ENCODE peak calls at places on chromosomes 3 and 15, in nine cellular contexts. D, V, S, Z, J, A, P, T and U are unnamed samples.

GRCh38 chr3:128084675-128085021 is 32.4 kb downstream of the SEC61A1 start:
- DNase-seq in V (no peak), Z (peak; percentile 32), P (no peak), J (no peak), A (peak; percentile 13), D (no peak), S (no peak), T (no peak), U (no peak)

GRCh38 chr3:58609990-58610389 is 32.8 kb upstream of the FAM107A start:
- DNase-seq in S (no peak), Z (no peak), V (no peak), A (no peak), T (no peak), J (no peak), D (no peak), P (no peak), U (no peak)

GRCh38 chr3:65593780-65594752 is 444.7 kb downstream of the MAGI1 start:
- DNase-seq in Z (no peak), T (no peak), A (no peak), S (no peak), P (no peak), J (no peak), V (no peak), D (no peak), U (no peak)

GRCh38 chr15:66996099-66996498 is 69.3 kb upstream of the SMAD3 start:
- DNase-seq in J (no peak), T (no peak), S (no peak), A (no peak), Z (no peak), D (no peak), P (no peak), V (no peak), U (no peak)

GRCh38 chr3:188153498-188153948 is 434 bp upstream of the LPP start:
- DNase-seq in A (peak; percentile 86), V (peak; percentile 51), S (peak; percentile 88), Z (peak; percentile 92), P (peak; percentile 95), D (peak; percentile 92), J (peak; percentile 66), T (peak; percentile 97), U (peak; percentile 65)

GRCh38 chr3:141049681-141050080 is 1.5 kb upstream of the SPSB4 start:
- DNase-seq in P (peak; percentile 70), S (no peak), Z (no peak), J (no peak), A (no peak), V (no peak), T (no peak), D (no peak), U (peak; percentile 71)

GRCh38 chr15:50315814-50316630 is 39.0 kb downstream of the GABPB1 start:
- DNase-seq in Z (no peak), A (no peak), J (no peak), D (peak; percentile 52), V (no peak), T (peak; percentile 72), S (no peak), P (no peak), U (no peak)

GRCh38 chr3:35643391-35643790 is 4.1 kb downstream of the ARPP21 start:
- DNase-seq in D (no peak), A (no peak), P (no peak), S (no peak), J (no peak), T (no peak), V (no peak), Z (no peak), U (no peak)

GRCh38 chr3:79618883-79619282 is 148.9 kb downstream of the ROBO1 start:
- DNase-seq in V (no peak), J (no peak), S (no peak), T (no peak), P (peak; percentile 53), D (no peak), A (no peak), Z (no peak), U (no peak)

GRCh38 chr3:126895178-126896066 is 87.5 kb upstream of the PLXNA1 start:
- DNase-seq in Z (no peak), A (no peak), D (no peak), T (peak; percentile 29), J (peak; percentile 25), V (no peak), S (no peak), P (peak; percentile 31), U (peak; percentile 37)

GRCh38 chr3:140942221-140943104 is 827 bp downstream of the SLC25A36 start:
- DNase-seq in S (peak; percentile 76), P (peak; percentile 90), D (peak; percentile 63), V (peak; percentile 40), Z (peak; percentile 85), A (peak; percentile 66), T (peak; percentile 68), J (no peak), U (peak; percentile 72)

GRCh38 chr3:140727886-140728285 is 50.0 kb downstream of the TRIM42 start:
- DNase-seq in Z (no peak), J (no peak), S (no peak), P (no peak), V (no peak), D (no peak), T (no peak), A (no peak), U (no peak)

GRCh38 chr15:58608129-58608590 is 141.3 kb downstream of the ADAM10 start:
- DNase-seq in D (no peak), Z (no peak), T (peak; percentile 86), P (no peak), J (no peak), V (no peak), A (no peak), S (no peak), U (no peak)

GRCh38 chr3:46360904-46361303 is 7.0 kb downstream of the CCR2 start:
- DNase-seq in A (no peak), D (no peak), J (no peak), T (no peak), V (peak; percentile 43), S (no peak), Z (no peak), P (peak; percentile 60), U (no peak)

GRCh38 chr3:148847351-148847750 is 17.7 kb upstream of the CPA3 start:
- DNase-seq in S (no peak), A (no peak), P (no peak), V (no peak), J (no peak), D (no peak), Z (no peak), T (peak; percentile 19), U (no peak)

GRCh38 chr15:48090115-48090514 is 30.7 kb upstream of the SLC24A5 start:
- DNase-seq in J (no peak), P (no peak), S (no peak), D (no peak), Z (no peak), A (no peak), T (no peak), V (no peak), U (no peak)

GRCh38 chr3:94032187-94032586 is 3.8 kb upstream of the STX19 start:
- DNase-seq in J (no peak), P (no peak), Z (no peak), T (peak; percentile 38), V (no peak), S (no peak), D (no peak), A (no peak), U (no peak)

GRCh38 chr15:45251888-45252287 is at the start of gene SLC28A2:
- DNase-seq in A (no peak), T (no peak), D (no peak), J (no peak), Z (no peak), P (no peak), S (no peak), V (no peak), U (no peak)

GRCh38 chr3:159839561-159840379 is 148.9 kb upstream of the IL12A start:
- DNase-seq in D (no peak), A (no peak), S (peak; percentile 60), T (no peak), J (no peak), P (peak; percentile 89), V (no peak), Z (peak; percentile 79), U (peak; percentile 89)

GRCh38 chr3:124843496-124843895 is 43.7 kb downstream of the ITGB5 start:
- DNase-seq in D (no peak), J (no peak), Z (no peak), P (no peak), A (no peak), T (no peak), S (no peak), V (no peak), U (peak; percentile 22)

GRCh38 chr3:112101946-112102345 is 15.8 kb downstream of the C3orf52 start:
- DNase-seq in D (peak; percentile 58), S (no peak), T (peak; percentile 34), V (no peak), J (no peak), Z (no peak), P (no peak), A (peak; percentile 0), U (no peak)

GRCh38 chr3:172516318-172517214 is 6.7 kb downstream of the TNFSF10 start:
- DNase-seq in A (peak; percentile 81), V (no peak), S (no peak), D (peak; percentile 89), Z (no peak), P (no peak), T (peak; percentile 83), J (no peak), U (no peak)

GRCh38 chr3:188947401-188947982 is 224.3 kb upstream of the TPRG1 start:
- DNase-seq in V (peak; percentile 20), S (peak; percentile 88), Z (peak; percentile 93), D (peak; percentile 77), J (no peak), A (peak; percentile 89), P (peak; percentile 95), T (peak; percentile 94), U (peak; percentile 85)

GRCh38 chr3:87082806-87083440 is 92.0 kb upstream of the VGLL3 start:
- DNase-seq in T (peak; percentile 82), S (no peak), D (peak; percentile 34), A (no peak), V (no peak), J (no peak), Z (no peak), P (peak; percentile 61), U (peak; percentile 13)
- TF ChIP-seq CTCF in T (peak; percentile 73), S (peak; percentile 55), D (peak; percentile 27), A (peak; percentile 44), V (peak; percentile 53), J (peak; percentile 60), Z (peak; percentile 52), P (peak; percentile 86), U (peak; percentile 68)

GRCh38 chr15:60889006-60889405 is 340.1 kb downstream of the RORA start:
- DNase-seq in Z (no peak), D (no peak), V (no peak), J (no peak), S (no peak), A (no peak), T (no peak), P (no peak), U (no peak)
- H3K4me1 ChIP-seq in Z (peaks cover 3% of the 10 kb centered on the region), D (no peaks in the 10 kb centered on the region), V (no peaks in the 10 kb centered on the region), J (peaks cover 3% of the 10 kb centered on the region), S (peaks cover 7% of the 10 kb centered on the region), A (no peaks in the 10 kb centered on the region), T (no peaks in the 10 kb centered on the region), P (no peaks in the 10 kb centered on the region), U (no peaks in the 10 kb centered on the region)

GRCh38 chr3:108153451-108153981 is 62.7 kb upstream of the CD47 start:
- DNase-seq in V (no peak), P (peak; percentile 84), Z (no peak), J (no peak), S (peak; percentile 45), D (peak; percentile 43), T (peak; percentile 81), A (peak; percentile 36), U (peak; percentile 71)
- TF ChIP-seq CTCF in V (peak; percentile 62), P (peak; percentile 84), Z (peak; percentile 34), J (peak; percentile 12), S (peak; percentile 18), D (peak; percentile 18), T (peak; percentile 56), A (peak; percentile 16), U (peak; percentile 76)

GRCh38 chr15:85423256-85423655 is 42.9 kb downstream of the AKAP13 start:
- DNase-seq in Z (no peak), S (no peak), P (no peak), V (no peak), T (no peak), D (no peak), J (no peak), A (no peak), U (no peak)
- H3K4me1 ChIP-seq in Z (peaks cover 18% of the 10 kb centered on the region), S (peaks cover 29% of the 10 kb centered on the region), P (no peaks in the 10 kb centered on the region), V (peaks cover 17% of the 10 kb centered on the region), T (peaks cover 22% of the 10 kb centered on the region), D (peaks cover 12% of the 10 kb centered on the region), J (peaks cover 13% of the 10 kb centered on the region), A (peaks cover 6% of the 10 kb centered on the region), U (peaks cover 2% of the 10 kb centered on the region)